ENCODE peak calls at places on chromosomes 6 and 20, in seven cellular contexts. Z is thoracic aorta, U is T-cell, D is GM19239, G is IMR-90, J is foreskin melanocyte, A is posterior cingulate gyrus. S is an unnamed sample.

GRCh38 chr20:32820000-32820697 is 395 bp downstream of the MAPRE1 start:
- DNase-seq in Z (peak; percentile 5), U (no peak), J (peak; percentile 47), A (no peak), G (peak; percentile 40), D (peak; percentile 58), S (peak; percentile 54)

GRCh38 chr20:916125-916799 is at the start of gene ANGPT4:
- DNase-seq in J (no peak), A (no peak), U (no peak), Z (no peak), D (no peak), G (no peak), S (no peak)

GRCh38 chr6:109299695-109300564 is 82.3 kb downstream of the CD164 start:
- DNase-seq in U (no peak), Z (peak; percentile 36), J (no peak), A (no peak), D (no peak), G (no peak), S (no peak)

GRCh38 chr20:63123326-63123725 is 92.6 kb downstream of the YTHDF1 start:
- DNase-seq in G (no peak), J (no peak), A (no peak), Z (no peak), D (no peak), U (peak; percentile 8), S (no peak)

GRCh38 chr20:32285621-32286334 is 8.3 kb downstream of the KIF3B start:
- DNase-seq in J (no peak), D (no peak), A (no peak), Z (no peak), U (peak; percentile 31), G (peak; percentile 10), S (no peak)

GRCh38 chr6:12010635-12011275 is 1.4 kb upstream of the HIVEP1 start:
- DNase-seq in Z (peak; percentile 33), J (peak; percentile 76), D (peak; percentile 23), G (no peak), U (no peak), A (peak; percentile 44), S (peak; percentile 57)

GRCh38 chr6:166957087-166957804 is 896 bp upstream of the RNASET2 start:
- DNase-seq in G (no peak), A (no peak), U (peak; percentile 50), J (no peak), D (no peak), Z (no peak), S (no peak)

GRCh38 chr20:53468583-53468982 is 125.1 kb downstream of the ZNF217 start:
- DNase-seq in G (no peak), U (no peak), D (no peak), A (no peak), Z (no peak), J (no peak), S (no peak)

S was measured in hypothalamus.